ENCODE peak calls at places on chromosomes 11 and 22, in four cellular contexts. O is stomach, Z is GM23338, H is fibroblast of lung. N is an unnamed sample.
A peak's percentile ranks its signal among the peaks of the same experiment; 100 is the strongest.

GRCh38 chr11:64023731-64024710 is 11.7 kb upstream of the FLRT1 start:
- DNase-seq in Z (no peak), H (no peak), O (no peak), N (no peak)

GRCh38 chr11:120482149-120482548 is 29.4 kb upstream of the GRIK4 start:
- DNase-seq in O (no peak), Z (no peak), H (peak; percentile 12), N (no peak)

GRCh38 chr11:122339661-122340060 is 223.6 kb upstream of the BLID start:
- DNase-seq in Z (no peak), O (no peak), H (peak; percentile 81), N (no peak)

GRCh38 chr11:14904745-14905103 is 12.7 kb upstream of the CYP2R1 start:
- DNase-seq in Z (peak; percentile 87), H (peak; percentile 52), O (peak; percentile 78), N (no peak)

GRCh38 chr11:79439893-79440450 is 858 bp downstream of the TENM4 start:
- DNase-seq in O (no peak), H (no peak), Z (peak; percentile 65), N (no peak)

GRCh38 chr11:85844439-85845051 is 10.6 kb upstream of the CCDC83 start:
- DNase-seq in O (no peak), Z (no peak), H (peak; percentile 80), N (no peak)

GRCh38 chr11:68969386-68969785 is 11.4 kb downstream of the MRGPRD start:
- DNase-seq in H (no peak), Z (no peak), O (no peak), N (no peak)

GRCh38 chr22:50216684-50217520 is 16.1 kb downstream of the SELENOO start:
- DNase-seq in Z (no peak), O (no peak), H (no peak), N (no peak)

GRCh38 chr22:42400811-42401547 is 31.2 kb downstream of the NFAM1 start:
- DNase-seq in Z (no peak), H (no peak), O (no peak), N (no peak)

GRCh38 chr11:107565219-107565937 is at the start of gene ALKBH8:
- DNase-seq in Z (peak; percentile 87), H (peak; percentile 62), O (peak; percentile 75), N (no peak)

GRCh38 chr11:65314501-65315203 is at the start of gene CDC42EP2:
- DNase-seq in O (peak; percentile 91), Z (peak; percentile 87), H (peak; percentile 76), N (no peak)

GRCh38 chr11:65315866-65316233 is 1.2 kb downstream of the CDC42EP2 start:
- DNase-seq in H (no peak), O (no peak), Z (no peak), N (no peak)

GRCh38 chr11:65315204-65315865 is 669 bp downstream of the CDC42EP2 start:
- DNase-seq in Z (peak; percentile 94), O (peak; percentile 77), H (peak; percentile 56), N (no peak)

GRCh38 chr11:65316979-65317786 is 2.5 kb downstream of the CDC42EP2 start:
- DNase-seq in Z (peak; percentile 80), H (peak; percentile 74), O (peak; percentile 74), N (no peak)

DNA sequence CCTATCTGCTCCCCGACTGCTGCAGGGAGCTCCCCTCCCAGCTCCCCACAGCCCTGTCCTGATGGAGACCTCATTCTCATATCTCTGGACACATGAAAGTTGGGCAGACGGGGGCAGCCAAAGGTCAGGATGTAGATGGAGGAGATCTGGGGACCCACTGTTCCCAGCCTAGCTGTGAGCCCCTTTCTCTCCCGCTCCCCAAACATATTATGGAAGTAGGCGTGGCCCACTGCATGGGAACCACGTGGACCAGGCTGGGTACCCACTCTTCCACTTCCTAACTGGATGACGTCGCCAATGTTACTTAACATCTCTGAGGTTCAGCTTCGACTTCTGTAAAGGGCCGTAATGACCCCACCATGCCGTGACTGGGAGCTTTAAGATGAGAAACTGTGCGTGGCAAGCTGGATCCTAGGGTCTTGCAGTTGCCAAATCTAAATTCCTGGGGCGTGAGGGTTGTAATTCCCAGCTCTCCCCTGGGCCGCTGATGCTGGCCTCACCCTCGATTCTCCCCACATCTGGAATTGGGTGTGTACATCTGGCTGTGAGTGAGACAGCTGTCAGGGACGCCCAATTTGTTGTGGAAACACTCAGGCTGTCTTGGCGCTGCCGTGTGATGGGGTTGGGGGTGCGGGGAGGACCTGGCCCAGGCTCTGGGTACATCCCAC is 1.8 kb downstream of the CDC42EP2 start:
- DNase-seq in H (peak; percentile 83), Z (peak; percentile 64), O (no peak), N (peak; percentile 91)
- H3K4me3 ChIP-seq in H (peak overlapping the region; percentile 54), Z (peak overlapping the region; percentile 98), O (peak overlapping the region; percentile 70), N (peak overlapping the region; percentile 90)

GRCh38 chr11:45846174-45846675 is 1.1 kb upstream of the CRY2 start:
- DNase-seq in H (no peak), O (no peak), Z (no peak), N (no peak)

GRCh38 chr11:45846974-45847907 is at the start of gene CRY2:
- DNase-seq in Z (peak; percentile 99), H (peak; percentile 93), O (peak; percentile 100), N (peak; percentile 97)

GRCh38 chr11:45839204-45839603 is 8.1 kb upstream of the CRY2 start:
- DNase-seq in H (no peak), O (no peak), Z (no peak), N (no peak)

GRCh38 chr11:45844822-45845573 is 2.3 kb upstream of the CRY2 start:
- DNase-seq in Z (no peak), H (no peak), O (no peak), N (no peak)

GRCh38 chr11:45843158-45843924 is 3.9 kb upstream of the CRY2 start:
- DNase-seq in O (peak; percentile 96), Z (peak; percentile 96), H (peak; percentile 80), N (peak; percentile 68)
- H3K4me3 ChIP-seq in O (peak overlapping the region; percentile 16), Z (no peak overlapping the region), H (no peak overlapping the region), N (peak overlapping the region; percentile 12)

GRCh38 chr11:726278-726915 is 20.4 kb downstream of the EPS8L2 start:
- DNase-seq in Z (peak; percentile 69), O (peak; percentile 83), H (peak; percentile 68), N (no peak)
- H3K4me3 ChIP-seq in Z (peak overlapping the region; percentile 65), O (peak overlapping the region; percentile 30), H (no peak overlapping the region), N (no peak overlapping the region)

DNA sequence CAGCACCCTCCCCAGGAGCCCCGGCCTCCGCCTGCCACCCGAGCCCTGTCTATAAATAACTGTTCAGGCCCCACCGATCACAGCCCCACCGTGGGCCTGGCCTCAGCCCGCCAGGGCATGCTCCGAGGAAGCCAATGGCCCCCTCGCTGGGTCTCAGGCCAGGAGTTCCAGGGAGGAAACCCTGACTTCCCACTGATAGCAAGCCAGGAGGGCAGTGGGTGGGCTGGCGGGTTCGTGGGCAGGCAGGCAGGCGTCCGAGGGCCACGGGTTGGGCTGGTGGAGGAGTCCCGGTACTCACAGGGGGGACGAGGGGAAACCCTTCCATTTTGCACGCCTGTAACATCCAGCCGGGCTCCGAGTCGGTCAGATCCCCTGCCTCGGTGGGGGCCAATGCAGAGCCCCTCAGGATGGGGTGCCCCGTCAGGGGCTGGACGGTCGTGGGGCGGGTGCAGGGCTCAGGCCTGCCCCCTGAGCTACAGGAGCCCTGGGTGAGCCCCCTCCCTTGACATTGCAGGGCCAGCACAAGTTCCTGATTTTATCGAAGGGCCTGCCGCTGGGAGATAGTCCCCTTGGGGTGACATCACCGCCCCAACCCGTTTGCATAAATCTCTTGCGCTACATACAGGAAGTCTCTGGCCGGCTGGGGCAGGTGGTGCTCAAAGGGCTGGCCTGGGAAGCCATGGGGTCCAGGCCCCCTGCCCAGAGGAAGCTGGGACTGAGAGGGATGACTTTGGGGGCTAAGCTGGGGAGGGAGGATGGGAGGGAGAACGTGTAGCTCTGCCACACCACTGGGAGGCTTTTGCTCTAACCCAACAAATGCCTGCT is at the start of gene SPI1:
- DNase-seq in O (peak; percentile 60), Z (peak; percentile 66), H (no peak), N (no peak)
- H3K4me3 ChIP-seq in O (peak within 1 kb of the TSS; percentile 36), Z (no peak within 1 kb of the TSS), H (no peak within 1 kb of the TSS), N (no peak within 1 kb of the TSS)

GRCh38 chr22:24805790-24806662 is at the start of gene SGSM1:
- DNase-seq in H (peak; percentile 39), Z (peak; percentile 93), O (peak; percentile 89), N (no peak)

GRCh38 chr22:24806663-24807001 is 621 bp downstream of the SGSM1 start:
- DNase-seq in Z (peak; percentile 46), H (no peak), O (no peak), N (no peak)

GRCh38 chr22:24810043-24810749 is 4.2 kb downstream of the SGSM1 start:
- DNase-seq in O (peak; percentile 34), H (no peak), Z (peak; percentile 66), N (no peak)

GRCh38 chr22:24809331-24809730 is 3.3 kb downstream of the SGSM1 start:
- DNase-seq in Z (no peak), H (no peak), O (peak; percentile 61), N (no peak)

DNA sequence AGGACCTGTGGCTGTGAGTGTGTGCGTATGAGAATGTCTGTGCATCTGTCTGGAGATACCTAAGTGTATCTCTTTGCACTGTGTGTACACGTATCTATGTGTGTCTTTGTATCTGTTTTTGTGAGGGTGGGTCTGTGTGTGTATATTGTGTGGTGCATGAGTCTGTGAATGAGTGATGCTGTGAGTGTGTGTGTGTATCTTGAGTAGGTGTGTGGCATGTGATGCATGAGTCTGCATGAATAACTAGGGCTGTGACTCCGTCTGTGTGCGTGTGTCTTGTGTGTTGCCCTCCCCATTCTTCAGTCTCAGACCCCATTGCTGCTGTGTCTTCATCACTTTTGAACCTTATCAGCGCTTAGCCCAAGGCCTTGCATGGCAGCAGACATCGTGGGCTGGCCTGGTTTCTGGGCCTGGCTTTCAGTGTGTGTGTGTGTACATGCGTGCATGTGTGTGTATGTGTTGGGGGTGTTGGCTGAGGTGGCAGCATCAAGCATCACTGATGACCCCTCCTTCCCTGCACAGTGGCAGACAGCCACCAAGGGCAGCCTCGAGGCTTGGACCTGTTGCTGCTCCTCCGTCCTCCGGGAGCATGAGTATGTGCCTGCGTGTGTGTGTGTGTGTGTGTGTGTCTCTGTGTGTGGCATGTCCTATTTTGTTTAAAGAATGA is 1.4 kb downstream of the SGSM1 start:
- DNase-seq in Z (peak; percentile 22), H (peak; percentile 1), O (no peak), N (no peak)
- H3K4me3 ChIP-seq in Z (peak overlapping the region; percentile 98), H (no peak overlapping the region), O (peak overlapping the region; percentile 74), N (no peak overlapping the region)

GRCh38 chr22:26894362-26894761 is 237.0 kb downstream of the MIAT start:
- DNase-seq in H (peak; percentile 49), O (no peak), Z (no peak), N (no peak)
- H3K4me3 ChIP-seq in H (no peak overlapping the region), O (no peak overlapping the region), Z (no peak overlapping the region), N (no peak overlapping the region)

GRCh38 chr11:60492488-60493009 is at the start of gene MS4A12:
- DNase-seq in H (no peak), O (no peak), Z (no peak), N (no peak)
- H3K4me3 ChIP-seq in H (no peak within 1 kb of the TSS), O (no peak within 1 kb of the TSS), Z (no peak within 1 kb of the TSS), N (no peak within 1 kb of the TSS)